ENCODE peak calls at places on chromosomes 1 and 21, in seven cellular contexts. R, O, Y, C, X, N and B are unnamed samples.

GRCh38 chr1:87155180-87155579 is 173.5 kb upstream of the LMO4 start:
- DNase-seq in Y (no peak), C (no peak), R (no peak), O (peak), N (no peak), X (no peak), B (no peak)

GRCh38 chr1:44390277-44390676 is 14.8 kb upstream of the RNF220 start:
- DNase-seq in X (peak), Y (no peak), R (no peak), C (no peak), O (no peak), N (no peak), B (no peak)

GRCh38 chr1:31529999-31530705 is 46.2 kb upstream of the TINAGL1 start:
- DNase-seq in C (no peak), N (no peak), Y (no peak), O (no peak), R (no peak), X (no peak), B (no peak)

GRCh38 chr1:23167353-23168078 is 1.1 kb downstream of the LUZP1 start:
- DNase-seq in C (peak), X (peak), N (no peak), Y (no peak), O (no peak), R (peak), B (peak)

GRCh38 chr1:210405316-210405715 is 76.6 kb downstream of the HHAT start:
- DNase-seq in R (no peak), Y (no peak), X (no peak), N (no peak), O (no peak), C (no peak), B (no peak)

GRCh38 chr1:84996846-84997666 is at the start of gene MCOLN2:
- DNase-seq in N (peak), X (peak), C (no peak), O (peak), R (peak), Y (no peak), B (peak)

GRCh38 chr1:177646757-177647730 is 322.8 kb downstream of the SEC16B start:
- DNase-seq in N (no peak), X (no peak), Y (no peak), O (no peak), R (no peak), C (no peak), B (no peak)

GRCh38 chr1:231629132-231629531 is 2.5 kb downstream of the DISC1 start:
- DNase-seq in Y (no peak), C (no peak), X (no peak), R (peak), N (no peak), O (no peak), B (no peak)

GRCh38 chr1:190754769-190755168 is 277.1 kb upstream of the BRINP3 start:
- DNase-seq in Y (no peak), R (no peak), O (no peak), C (no peak), X (peak), N (no peak), B (no peak)

GRCh38 chr1:32765561-32766327 is 51.4 kb downstream of the YARS1 start:
- DNase-seq in Y (no peak), O (no peak), N (no peak), C (no peak), X (no peak), R (no peak), B (no peak)

GRCh38 chr1:48671578-48671977 is 105.1 kb downstream of the BEND5 start:
- DNase-seq in C (no peak), R (no peak), X (no peak), Y (no peak), O (no peak), N (no peak), B (no peak)

GRCh38 chr1:35844826-35845225 is 37.0 kb downstream of the AGO4 start:
- DNase-seq in R (no peak), C (no peak), X (no peak), N (no peak), Y (no peak), O (no peak), B (no peak)

GRCh38 chr1:29120955-29121485 is 2.7 kb downstream of the TMEM200B start:
- DNase-seq in Y (no peak), X (peak), N (peak), R (peak), C (peak), O (no peak), B (peak)

GRCh38 chr1:59752556-59753412 is 62.0 kb upstream of the HOOK1 start:
- DNase-seq in Y (no peak), R (no peak), N (no peak), C (no peak), X (no peak), O (peak), B (no peak)

GRCh38 chr1:219066631-219067349 is 106.9 kb upstream of the LYPLAL1 start:
- DNase-seq in Y (no peak), X (peak), O (no peak), R (no peak), C (no peak), N (no peak), B (no peak)

GRCh38 chr1:36570016-36570415 is 87.3 kb upstream of the CSF3R start:
- DNase-seq in C (no peak), Y (no peak), R (no peak), X (no peak), O (no peak), N (no peak), B (no peak)

DNA sequence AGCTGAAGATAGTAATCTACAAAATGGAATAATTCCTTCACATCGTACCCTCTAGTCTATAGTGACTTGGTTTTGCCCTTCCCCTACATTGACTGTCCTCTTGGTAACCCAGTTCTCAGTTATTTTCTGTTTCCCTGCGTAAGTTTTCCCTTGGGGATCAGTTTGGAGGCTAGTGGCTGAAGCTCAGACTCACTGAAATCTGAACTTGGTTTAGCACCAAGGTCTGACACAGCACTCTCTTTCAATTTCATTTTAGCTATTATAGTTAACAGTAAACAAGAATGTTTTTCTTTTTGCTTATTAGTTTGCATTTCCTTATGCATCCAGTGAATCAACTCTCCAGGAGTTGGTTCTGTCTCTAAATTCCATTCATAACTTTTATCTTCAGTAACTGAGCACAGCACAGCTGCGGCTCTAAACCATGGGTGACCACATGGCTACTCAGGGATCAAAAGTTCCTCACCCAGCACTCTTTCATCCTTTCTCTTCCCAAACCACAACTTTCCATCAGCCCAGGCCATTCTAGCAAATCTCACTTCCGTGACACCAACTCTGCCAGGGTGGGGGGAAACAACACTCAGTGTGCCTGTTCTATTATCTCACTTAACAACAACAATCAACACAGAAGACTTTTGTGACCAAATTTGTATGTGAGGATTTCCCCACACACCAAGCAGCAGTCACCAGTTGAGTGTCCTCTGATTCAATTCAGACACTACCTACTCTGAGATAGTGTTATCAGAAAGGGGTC is 17.6 kb upstream of the IFI6 start:
- DNase-seq in N (no peak), C (no peak), X (peak), O (no peak), R (no peak), Y (no peak), B (no peak)
- H3K4me3 ChIP-seq in N (no peak), C (no peak), X (peak), O (no peak), R (no peak), Y (no peak), B (no peak)

GRCh38 chr21:36690637-36691538 is 8.0 kb upstream of the SIM2 start:
- DNase-seq in Y (no peak), O (no peak), X (no peak), N (no peak), C (no peak), R (no peak), B (no peak)
- H3K27ac ChIP-seq in Y (no peak), O (no peak), X (no peak), N (no peak), C (no peak), R (no peak), B (no peak)

GRCh38 chr1:202210969-202211368 is 17.4 kb downstream of the LGR6 start:
- DNase-seq in O (no peak), N (no peak), Y (no peak), X (no peak), R (no peak), C (no peak), B (no peak)
- H3K4me3 ChIP-seq in O (no peak), N (no peak), Y (no peak), X (no peak), R (no peak), C (no peak), B (no peak)

DNA sequence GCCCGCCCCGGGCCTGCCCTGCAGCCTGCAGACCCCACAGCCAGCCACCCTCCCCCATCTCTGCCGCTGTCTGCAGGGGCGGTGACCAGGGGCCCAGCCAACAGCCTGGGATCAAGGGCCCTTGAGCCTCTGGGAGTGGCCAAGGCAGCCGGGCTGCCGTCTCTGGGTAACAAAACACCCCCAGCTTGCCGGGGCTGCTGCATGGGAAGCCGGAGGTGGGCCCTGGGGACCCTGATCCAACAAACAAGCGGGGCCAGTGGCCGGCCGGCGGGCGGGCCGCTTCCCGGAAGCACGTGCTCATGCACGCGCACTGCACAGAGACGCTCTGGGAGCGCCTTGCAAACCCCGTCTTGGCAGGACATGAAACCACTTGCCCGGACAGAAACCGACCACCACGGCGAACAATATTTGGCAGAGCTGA is 13.2 kb downstream of the MEGF6 start:
- DNase-seq in N (no peak), X (no peak), C (no peak), Y (no peak), O (no peak), R (no peak), B (no peak)
- H3K27ac ChIP-seq in N (no peak), X (no peak), C (no peak), Y (no peak), O (no peak), R (no peak), B (no peak)

GRCh38 chr1:232707142-232707541 is 77.2 kb upstream of the SIPA1L2 start:
- DNase-seq in Y (no peak), X (no peak), N (no peak), O (no peak), R (no peak), C (no peak), B (no peak)

GRCh38 chr1:232704694-232705680 is 75.1 kb upstream of the SIPA1L2 start:
- DNase-seq in X (peak), N (no peak), Y (peak), O (no peak), C (peak), R (no peak), B (no peak)

GRCh38 chr1:232705815-232706575 is 76.1 kb upstream of the SIPA1L2 start:
- DNase-seq in C (no peak), O (no peak), Y (no peak), X (peak), R (no peak), N (no peak), B (no peak)

GRCh38 chr1:232699814-232700213 is 69.9 kb upstream of the SIPA1L2 start:
- DNase-seq in R (no peak), C (no peak), O (no peak), Y (no peak), N (no peak), X (no peak), B (no peak)

DNA sequence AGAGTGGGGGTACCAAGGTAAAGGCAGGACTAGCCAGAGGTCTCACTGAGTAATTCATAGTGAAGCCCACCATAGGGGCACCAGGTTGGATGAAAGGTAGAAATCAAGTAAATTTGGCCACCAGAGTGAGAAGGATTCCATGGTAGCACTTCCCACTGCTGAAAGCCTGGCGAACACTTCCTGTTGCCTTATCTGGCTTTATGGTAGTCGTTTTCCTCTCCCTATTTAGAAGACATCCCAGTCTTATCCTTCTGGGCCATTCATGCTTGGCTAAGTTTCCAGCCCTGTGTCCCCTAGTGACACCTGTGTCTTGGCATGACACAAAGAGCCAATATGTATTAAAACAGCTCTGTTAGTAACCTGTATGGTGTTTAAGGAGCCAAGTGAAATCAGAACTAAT is 74.3 kb upstream of the SIPA1L2 start:
- DNase-seq in X (no peak), O (no peak), N (no peak), Y (no peak), R (no peak), C (no peak), B (no peak)
- H3K4me3 ChIP-seq in X (no peak), O (no peak), N (no peak), Y (no peak), R (no peak), C (no peak), B (no peak)

DNA sequence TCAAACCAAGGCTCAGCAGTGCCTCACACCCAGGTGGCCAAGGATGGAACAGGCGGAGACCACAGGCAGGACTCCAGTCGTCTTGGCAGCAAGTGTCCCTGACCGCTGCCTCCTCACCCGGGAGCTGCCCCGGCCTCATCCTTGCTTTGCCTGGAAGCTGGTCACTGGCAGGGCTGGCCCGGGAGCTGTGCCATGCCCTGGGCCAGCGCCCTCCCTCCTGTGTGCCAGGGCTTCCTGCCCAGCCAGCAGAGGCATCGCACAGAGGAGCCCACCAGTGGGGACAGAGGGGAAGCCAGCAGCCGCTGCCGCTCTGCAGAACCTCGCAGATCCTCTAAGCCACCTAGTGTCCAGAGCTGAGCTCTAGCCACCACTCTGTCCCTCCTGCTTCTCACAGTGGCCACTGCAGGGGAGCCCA is 7.8 kb downstream of the CASZ1 start:
- DNase-seq in O (no peak), C (no peak), N (no peak), Y (no peak), X (no peak), R (no peak), B (no peak)
- H3K27ac ChIP-seq in O (no peak), C (no peak), N (no peak), Y (no peak), X (no peak), R (no peak), B (no peak)

DNA sequence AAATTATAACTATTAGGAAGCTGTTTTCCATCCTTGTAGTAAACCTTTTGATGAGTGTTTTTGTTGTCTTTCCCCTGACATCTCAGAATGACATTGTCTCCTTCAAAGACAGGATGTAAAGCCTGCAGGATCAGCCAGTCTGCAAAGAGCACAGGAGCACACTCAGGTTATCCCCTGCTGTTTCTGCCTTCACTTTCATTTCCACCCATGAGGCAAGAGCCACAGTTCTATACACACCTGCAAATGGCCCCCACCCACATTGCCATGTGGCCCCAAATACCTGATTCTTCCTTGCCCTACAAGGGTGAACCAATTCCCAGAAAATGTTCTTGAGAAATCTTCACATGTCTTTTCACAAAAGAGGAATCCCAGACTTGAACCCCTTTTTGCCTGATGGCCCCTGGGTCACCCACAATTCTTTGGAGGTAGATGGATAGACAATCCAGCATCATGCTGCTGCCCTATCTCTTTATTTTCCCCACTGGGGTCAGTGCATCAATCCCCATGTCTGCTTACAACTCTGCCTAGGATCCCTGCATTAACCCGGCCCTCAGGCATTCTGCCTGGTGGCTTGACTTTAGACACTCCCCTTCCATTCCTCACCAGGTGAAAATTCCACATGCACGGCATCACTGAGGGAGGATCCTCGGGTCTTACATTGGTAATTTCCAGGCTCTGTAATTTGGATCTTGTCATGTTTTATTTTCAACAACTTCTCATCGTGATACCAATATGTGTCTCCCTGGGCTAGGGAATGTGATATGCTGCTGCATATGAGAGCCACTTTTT is 2.6 kb downstream of the FCRL3 start:
- DNase-seq in O (peak), Y (no peak), C (no peak), R (no peak), N (no peak), X (no peak), B (no peak)
- H3K4me3 ChIP-seq in O (no peak), Y (no peak), C (no peak), R (no peak), N (no peak), X (no peak), B (peak)

DNA sequence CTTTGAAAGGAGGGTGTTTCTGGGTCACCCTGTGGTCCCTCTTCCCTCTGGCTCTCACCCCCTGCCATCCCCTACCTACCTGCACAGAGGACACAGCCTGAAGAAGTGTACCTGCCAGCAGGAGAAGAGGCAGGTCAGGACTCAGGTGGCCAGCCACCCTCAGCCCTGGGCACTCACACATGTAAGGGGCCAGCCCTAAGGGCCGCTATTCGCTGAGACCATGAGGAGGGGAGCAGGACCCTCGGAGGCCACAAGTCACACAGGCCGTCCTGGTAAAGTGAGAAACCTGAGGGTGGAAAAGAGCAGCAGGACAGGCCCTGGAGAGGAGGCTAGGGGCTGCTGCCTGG is 1.2 kb downstream of the ZNF692 start:
- DNase-seq in X (no peak), C (no peak), N (no peak), Y (no peak), R (no peak), O (no peak), B (no peak)
- H3K27ac ChIP-seq in X (no peak), C (peak), N (no peak), Y (peak), R (no peak), O (peak), B (peak)

GRCh38 chr1:47534417-47534816 is 96.6 kb downstream of the FOXD2 start:
- DNase-seq in O (no peak), C (no peak), X (no peak), N (no peak), R (no peak), Y (peak), B (no peak)

GRCh38 chr1:47534040-47534328 is 96.1 kb downstream of the FOXD2 start:
- DNase-seq in Y (no peak), C (no peak), O (no peak), R (no peak), N (no peak), X (no peak), B (no peak)

GRCh38 chr1:47529520-47530098 is 91.8 kb downstream of the FOXD2 start:
- DNase-seq in N (no peak), Y (no peak), O (peak), X (no peak), C (no peak), R (no peak), B (no peak)

GRCh38 chr1:47533176-47534039 is 95.6 kb downstream of the FOXD2 start:
- DNase-seq in C (peak), N (no peak), R (no peak), X (peak), O (peak), Y (peak), B (no peak)

GRCh38 chr1:47532831-47533175 is 95.0 kb downstream of the FOXD2 start:
- DNase-seq in C (no peak), X (no peak), R (no peak), Y (no peak), N (no peak), O (no peak), B (no peak)
- H3K4me3 ChIP-seq in C (peak), X (peak), R (no peak), Y (peak), N (no peak), O (peak), B (no peak)

GRCh38 chr1:8122477-8123407 is 96.6 kb upstream of the ERRFI1 start:
- DNase-seq in C (no peak), O (no peak), X (peak), N (no peak), Y (no peak), R (no peak), B (no peak)

GRCh38 chr1:8118031-8118451 is 91.9 kb upstream of the ERRFI1 start:
- DNase-seq in C (no peak), R (no peak), O (no peak), X (no peak), Y (no peak), N (no peak), B (no peak)

GRCh38 chr1:8120693-8121260 is 94.7 kb upstream of the ERRFI1 start:
- DNase-seq in X (no peak), O (no peak), Y (no peak), C (no peak), N (no peak), R (no peak), B (no peak)

GRCh38 chr1:8122160-8122476 is 96.0 kb upstream of the ERRFI1 start:
- DNase-seq in C (peak), X (peak), R (no peak), Y (no peak), O (no peak), N (no peak), B (no peak)

GRCh38 chr1:8121261-8122159 is 95.4 kb upstream of the ERRFI1 start:
- DNase-seq in C (peak), Y (no peak), N (no peak), O (no peak), X (peak), R (no peak), B (no peak)
- H3K27ac ChIP-seq in C (peak), Y (peak), N (no peak), O (no peak), X (peak), R (no peak), B (no peak)